ENCODE peak calls at places on chromosomes 5 and 9, in seven cellular contexts. W, B, A, U, O, X and N are unnamed samples.
A peak's percentile ranks its signal among the peaks of the same experiment; 100 is the strongest.

GRCh38 chr9:19471737-19472648 is 63.2 kb downstream of the ACER2 start:
- DNase-seq in U (peak; percentile 44), X (peak; percentile 48), B (peak; percentile 72), O (peak; percentile 69), W (peak; percentile 55), A (peak; percentile 27), N (no peak)

GRCh38 chr9:110257097-110257955 is 1.0 kb upstream of the TXN start:
- DNase-seq in X (no peak), B (no peak), W (no peak), U (peak; percentile 47), O (peak; percentile 31), A (no peak), N (no peak)

GRCh38 chr9:16138961-16139441 is 586.2 kb downstream of the CCDC171 start:
- DNase-seq in A (no peak), O (peak; percentile 81), X (peak; percentile 43), U (no peak), W (no peak), B (no peak), N (no peak)

GRCh38 chr9:73156593-73157187 is 5.0 kb downstream of the ANXA1 start:
- DNase-seq in W (no peak), B (peak; percentile 27), A (no peak), X (peak; percentile 51), O (no peak), U (no peak), N (no peak)

GRCh38 chr5:57735754-57736153 is 253.1 kb upstream of the ACTBL2 start:
- DNase-seq in A (no peak), B (peak; percentile 25), W (no peak), O (peak; percentile 84), U (no peak), X (peak; percentile 95), N (no peak)

GRCh38 chr5:178940569-178941360 is at the start of gene ZNF454:
- DNase-seq in U (no peak), X (peak; percentile 15), B (no peak), O (peak; percentile 85), A (no peak), W (no peak), N (no peak)

GRCh38 chr9:4489919-4490704 is at the start of gene SLC1A1:
- DNase-seq in U (no peak), B (peak; percentile 88), X (peak; percentile 78), A (peak; percentile 78), O (peak; percentile 91), W (peak; percentile 77), N (peak; percentile 72)

GRCh38 chr9:87889882-87890252 is 7.2 kb downstream of the SPATA31E1 start:
- DNase-seq in O (no peak), B (no peak), W (no peak), X (no peak), A (no peak), U (no peak), N (no peak)

GRCh38 chr5:1786621-1787471 is 12.8 kb downstream of the MRPL36 start:
- DNase-seq in O (no peak), A (no peak), W (no peak), X (no peak), B (no peak), U (no peak), N (peak; percentile 60)

GRCh38 chr9:84955155-84955554 is 285.6 kb downstream of the NTRK2 start:
- DNase-seq in B (no peak), X (no peak), A (no peak), U (no peak), O (no peak), W (no peak), N (no peak)

GRCh38 chr9:101601904-101602765 is 7.4 kb upstream of the PPP3R2 start:
- DNase-seq in B (peak; percentile 52), A (no peak), X (peak; percentile 62), U (peak; percentile 57), O (peak; percentile 80), W (peak; percentile 10), N (no peak)

GRCh38 chr5:150247726-150248125 is 41.8 kb downstream of the CAMK2A start:
- DNase-seq in X (no peak), B (no peak), A (no peak), W (no peak), U (no peak), O (no peak), N (no peak)

GRCh38 chr9:95462419-95463121 is 54.2 kb downstream of the PTCH1 start:
- DNase-seq in O (peak; percentile 76), W (no peak), X (peak; percentile 90), U (no peak), A (peak; percentile 89), B (no peak), N (no peak)

GRCh38 chr5:167633114-167633513 is 658.3 kb upstream of the WWC1 start:
- DNase-seq in W (no peak), B (no peak), A (no peak), U (no peak), O (no peak), X (no peak), N (no peak)

GRCh38 chr5:157855404-157855994 is 3.4 kb downstream of the CLINT1 start:
- DNase-seq in W (peak; percentile 63), A (no peak), B (peak; percentile 78), O (peak; percentile 81), U (peak; percentile 62), X (peak; percentile 51), N (no peak)

GRCh38 chr9:21812415-21812814 is 10.0 kb downstream of the MTAP start:
- DNase-seq in W (peak; percentile 21), X (peak; percentile 98), A (no peak), O (no peak), U (no peak), B (no peak), N (no peak)

GRCh38 chr5:134153657-134154056 is 23.1 kb downstream of the SKP1 start:
- DNase-seq in X (peak; percentile 23), W (no peak), B (no peak), A (no peak), U (no peak), O (no peak), N (no peak)

GRCh38 chr5:179235416-179236400 is 109.6 kb downstream of the ADAMTS2 start:
- DNase-seq in X (no peak), A (no peak), U (no peak), O (no peak), W (no peak), B (no peak), N (peak; percentile 47)

GRCh38 chr5:93069276-93069675 is 511.7 kb downstream of the NR2F1-AS1 start:
- DNase-seq in W (no peak), U (no peak), A (no peak), X (no peak), O (no peak), B (no peak), N (no peak)

GRCh38 chr9:119722384-119722783 is 353.1 kb upstream of the BRINP1 start:
- DNase-seq in O (no peak), W (no peak), A (no peak), U (no peak), B (no peak), X (no peak), N (no peak)

GRCh38 chr5:76601470-76601869 is 21.7 kb downstream of the F2RL2 start:
- DNase-seq in W (peak; percentile 57), U (peak; percentile 73), A (no peak), B (peak; percentile 83), O (peak; percentile 94), X (peak; percentile 78), N (no peak)

GRCh38 chr9:130200038-130200979 is 28.1 kb downstream of the NCS1 start:
- DNase-seq in O (peak; percentile 75), U (no peak), W (no peak), A (no peak), B (no peak), X (no peak), N (no peak)

GRCh38 chr9:114452219-114453169 is 52.8 kb downstream of the WHRN start:
- DNase-seq in O (no peak), W (no peak), B (no peak), X (no peak), A (peak; percentile 45), U (no peak), N (no peak)

GRCh38 chr5:158234323-158235158 is 375.6 kb upstream of the CLINT1 start:
- DNase-seq in O (peak; percentile 15), B (no peak), W (no peak), A (no peak), U (no peak), X (peak; percentile 3), N (no peak)

GRCh38 chr5:1538741-1539392 is 15.1 kb upstream of the LPCAT1 start:
- DNase-seq in W (no peak), X (no peak), A (no peak), U (no peak), B (no peak), O (no peak), N (peak; percentile 44)

GRCh38 chr9:123174887-123175518 is 93.4 kb downstream of the STRBP start:
- DNase-seq in B (no peak), W (no peak), O (no peak), A (peak; percentile 67), X (no peak), U (no peak), N (no peak)

GRCh38 chr5:891117-891836 is 1.3 kb downstream of the BRD9 start:
- DNase-seq in B (peak; percentile 88), O (no peak), W (no peak), A (no peak), U (peak; percentile 56), X (no peak), N (peak; percentile 78)